ENCODE peak calls at places on chromosomes 13 and 19, in six cellular contexts. E is heart right ventricle, P is fibroblast of gingiva, M is Caki2, A is dorsolateral prefrontal cortex, V is fibroblast of the conjunctiva. C is an unnamed sample.

GRCh38 chr13:100473087-100473486 is 115.5 kb downstream of the GGACT start:
- DNase-seq in E (no peak), M (no peak), P (no peak), V (no peak), A (no peak), C (no peak)

GRCh38 chr19:51712461-51713081 is 11.2 kb downstream of the HAS1 start:
- DNase-seq in M (no peak), E (no peak), P (no peak), V (no peak), A (no peak), C (peak)

GRCh38 chr19:35334064-35334753 is 5.2 kb downstream of the CD22 start:
- DNase-seq in P (no peak), V (no peak), E (no peak), A (no peak), M (peak), C (peak)

GRCh38 chr19:4916292-4917082 is 7.2 kb downstream of the UHRF1 start:
- DNase-seq in P (no peak), E (no peak), V (no peak), M (no peak), A (no peak), C (peak)

GRCh38 chr13:52738719-52739467 is 727 bp downstream of the CNMD start:
- DNase-seq in A (no peak), M (no peak), V (no peak), P (no peak), E (peak), C (peak)

GRCh38 chr19:49656456-49657109 is 9.1 kb downstream of the IRF3 start:
- DNase-seq in E (no peak), M (no peak), A (no peak), P (no peak), V (no peak), C (no peak)

GRCh38 chr13:113863511-113864302 is at the start of gene GAS6:
- DNase-seq in P (peak), E (peak), A (no peak), M (peak), V (no peak), C (peak)

GRCh38 chr13:28707629-28708427 is 10.9 kb downstream of the SLC46A3 start:
- DNase-seq in E (no peak), A (no peak), V (peak), M (no peak), P (peak), C (peak)

GRCh38 chr19:6802336-6803035 is 30.0 kb downstream of the VAV1 start:
- DNase-seq in V (no peak), A (peak), M (no peak), E (peak), P (no peak), C (peak)

GRCh38 chr13:72129117-72129516 is 262.1 kb upstream of the DACH1 start:
- DNase-seq in V (no peak), E (no peak), P (no peak), M (no peak), A (no peak), C (no peak)

GRCh38 chr19:38669532-38669931 is 22.1 kb downstream of the ACTN4 start:
- DNase-seq in A (no peak), E (no peak), V (no peak), M (no peak), P (no peak), C (no peak)

GRCh38 chr19:48896191-48896720 is 2.3 kb downstream of the TULP2 start:
- DNase-seq in P (no peak), V (no peak), M (no peak), A (peak), E (peak), C (peak)

GRCh38 chr13:20392530-20392929 is 133.1 kb downstream of the CRYL1 start:
- DNase-seq in M (no peak), E (no peak), V (no peak), A (no peak), P (no peak), C (no peak)

GRCh38 chr19:6753178-6754031 is 13.8 kb downstream of the SH2D3A start:
- DNase-seq in E (peak), A (no peak), V (peak), M (peak), P (peak), C (peak)

C was measured in GM13976.